ENCODE peak calls at places on chromosome 9, in ten cellular contexts. One of them, this sample, is unnamed.

GRCh38 chr9:88782931-88783451 is 208.3 kb upstream of the S1PR3 start:
- DNase-seq in skeletal muscle cell: no peak
- DNase-seq in aorta: no peak
- DNase-seq in HT1080: no peak
- DNase-seq in dorsolateral prefrontal cortex: no peak
- DNase-seq in cerebellum: no peak
- DNase-seq in psoas muscle: no peak
- DNase-seq in substantia nigra: no peak
- DNase-seq in HEK293T: no peak
- DNase-seq in activated T-helper 1 cell treated with anti-CD3 and anti-CD28 coated beads, Interleukin-12 subunit alpha, Interleukin-12 subunit beta, Interleukin-2, Interleukin-4 antibody, amounts not matched to agents 30 ng/mL and 10 ng/mL and 1 ng/mL, durations not matched to agents 14 hours and 24 hours and 36 hours: no peak
- DNase-seq in this sample: no peak

GRCh38 chr9:128246471-128246870 is 29.3 kb downstream of the GOLGA2 start:
- DNase-seq in skeletal muscle cell: no peak
- DNase-seq in aorta: no peak
- DNase-seq in HT1080: no peak
- DNase-seq in dorsolateral prefrontal cortex: no peak
- DNase-seq in cerebellum: no peak
- DNase-seq in psoas muscle: no peak
- DNase-seq in substantia nigra: no peak
- DNase-seq in HEK293T: no peak
- DNase-seq in activated T-helper 1 cell treated with anti-CD3 and anti-CD28 coated beads, Interleukin-12 subunit alpha, Interleukin-12 subunit beta, Interleukin-2, Interleukin-4 antibody, amounts not matched to agents 30 ng/mL and 10 ng/mL and 1 ng/mL, durations not matched to agents 14 hours and 24 hours and 36 hours: no peak
- DNase-seq in this sample: no peak

GRCh38 chr9:89631381-89631780 is 26.6 kb downstream of the GADD45G start:
- DNase-seq in skeletal muscle cell: no peak
- DNase-seq in aorta: no peak
- DNase-seq in HT1080: no peak
- DNase-seq in dorsolateral prefrontal cortex: peak; percentile 39
- DNase-seq in cerebellum: no peak
- DNase-seq in psoas muscle: no peak
- DNase-seq in substantia nigra: no peak
- DNase-seq in HEK293T: no peak
- DNase-seq in activated T-helper 1 cell treated with anti-CD3 and anti-CD28 coated beads, Interleukin-12 subunit alpha, Interleukin-12 subunit beta, Interleukin-2, Interleukin-4 antibody, amounts not matched to agents 30 ng/mL and 10 ng/mL and 1 ng/mL, durations not matched to agents 14 hours and 24 hours and 36 hours: no peak
- DNase-seq in this sample: no peak

GRCh38 chr9:78103971-78104433 is 72.4 kb upstream of the GNAQ start:
- DNase-seq in skeletal muscle cell: no peak
- DNase-seq in aorta: no peak
- DNase-seq in HT1080: no peak
- DNase-seq in dorsolateral prefrontal cortex: no peak
- DNase-seq in cerebellum: no peak
- DNase-seq in psoas muscle: no peak
- DNase-seq in substantia nigra: no peak
- DNase-seq in HEK293T: no peak
- DNase-seq in activated T-helper 1 cell treated with anti-CD3 and anti-CD28 coated beads, Interleukin-12 subunit alpha, Interleukin-12 subunit beta, Interleukin-2, Interleukin-4 antibody, amounts not matched to agents 30 ng/mL and 10 ng/mL and 1 ng/mL, durations not matched to agents 14 hours and 24 hours and 36 hours: peak; percentile 45
- DNase-seq in this sample: peak; percentile 54

GRCh38 chr9:112078432-112078831 is 96.7 kb downstream of the SUSD1 start:
- DNase-seq in skeletal muscle cell: no peak
- DNase-seq in aorta: no peak
- DNase-seq in HT1080: no peak
- DNase-seq in dorsolateral prefrontal cortex: no peak
- DNase-seq in cerebellum: no peak
- DNase-seq in psoas muscle: no peak
- DNase-seq in substantia nigra: no peak
- DNase-seq in HEK293T: no peak
- DNase-seq in activated T-helper 1 cell treated with anti-CD3 and anti-CD28 coated beads, Interleukin-12 subunit alpha, Interleukin-12 subunit beta, Interleukin-2, Interleukin-4 antibody, amounts not matched to agents 30 ng/mL and 10 ng/mL and 1 ng/mL, durations not matched to agents 14 hours and 24 hours and 36 hours: no peak
- DNase-seq in this sample: no peak

GRCh38 chr9:106934831-106935230 is 71.9 kb downstream of the ZNF462 start:
- DNase-seq in skeletal muscle cell: no peak
- DNase-seq in aorta: no peak
- DNase-seq in HT1080: no peak
- DNase-seq in dorsolateral prefrontal cortex: no peak
- DNase-seq in cerebellum: no peak
- DNase-seq in psoas muscle: no peak
- DNase-seq in substantia nigra: no peak
- DNase-seq in HEK293T: no peak
- DNase-seq in activated T-helper 1 cell treated with anti-CD3 and anti-CD28 coated beads, Interleukin-12 subunit alpha, Interleukin-12 subunit beta, Interleukin-2, Interleukin-4 antibody, amounts not matched to agents 30 ng/mL and 10 ng/mL and 1 ng/mL, durations not matched to agents 14 hours and 24 hours and 36 hours: no peak
- DNase-seq in this sample: no peak

GRCh38 chr9:23824241-23825142 is 1.5 kb downstream of the ELAVL2 start:
- DNase-seq in skeletal muscle cell: no peak
- DNase-seq in aorta: no peak
- DNase-seq in HT1080: no peak
- DNase-seq in dorsolateral prefrontal cortex: peak; percentile 60
- DNase-seq in cerebellum: peak; percentile 50
- DNase-seq in psoas muscle: peak; percentile 39
- DNase-seq in substantia nigra: no peak
- DNase-seq in HEK293T: no peak
- DNase-seq in activated T-helper 1 cell treated with anti-CD3 and anti-CD28 coated beads, Interleukin-12 subunit alpha, Interleukin-12 subunit beta, Interleukin-2, Interleukin-4 antibody, amounts not matched to agents 30 ng/mL and 10 ng/mL and 1 ng/mL, durations not matched to agents 14 hours and 24 hours and 36 hours: no peak
- DNase-seq in this sample: no peak

GRCh38 chr9:119736478-119737454 is 367.5 kb upstream of the BRINP1 start:
- DNase-seq in skeletal muscle cell: no peak
- DNase-seq in aorta: no peak
- DNase-seq in HT1080: no peak
- DNase-seq in dorsolateral prefrontal cortex: peak; percentile 63
- DNase-seq in cerebellum: no peak
- DNase-seq in psoas muscle: no peak
- DNase-seq in substantia nigra: no peak
- DNase-seq in HEK293T: no peak
- DNase-seq in activated T-helper 1 cell treated with anti-CD3 and anti-CD28 coated beads, Interleukin-12 subunit alpha, Interleukin-12 subunit beta, Interleukin-2, Interleukin-4 antibody, amounts not matched to agents 30 ng/mL and 10 ng/mL and 1 ng/mL, durations not matched to agents 14 hours and 24 hours and 36 hours: no peak
- DNase-seq in this sample: no peak

GRCh38 chr9:249025-249424 is 34.4 kb downstream of the DOCK8 start:
- DNase-seq in skeletal muscle cell: no peak
- DNase-seq in aorta: no peak
- DNase-seq in HT1080: peak; percentile 22
- DNase-seq in dorsolateral prefrontal cortex: no peak
- DNase-seq in cerebellum: no peak
- DNase-seq in psoas muscle: no peak
- DNase-seq in substantia nigra: no peak
- DNase-seq in HEK293T: no peak
- DNase-seq in activated T-helper 1 cell treated with anti-CD3 and anti-CD28 coated beads, Interleukin-12 subunit alpha, Interleukin-12 subunit beta, Interleukin-2, Interleukin-4 antibody, amounts not matched to agents 30 ng/mL and 10 ng/mL and 1 ng/mL, durations not matched to agents 14 hours and 24 hours and 36 hours: no peak
- DNase-seq in this sample: peak; percentile 16

GRCh38 chr9:36729902-36730301 is 157.2 kb downstream of the MELK start:
- DNase-seq in skeletal muscle cell: no peak
- DNase-seq in aorta: no peak
- DNase-seq in HT1080: peak; percentile 26
- DNase-seq in dorsolateral prefrontal cortex: no peak
- DNase-seq in cerebellum: no peak
- DNase-seq in psoas muscle: no peak
- DNase-seq in substantia nigra: no peak
- DNase-seq in HEK293T: no peak
- DNase-seq in activated T-helper 1 cell treated with anti-CD3 and anti-CD28 coated beads, Interleukin-12 subunit alpha, Interleukin-12 subunit beta, Interleukin-2, Interleukin-4 antibody, amounts not matched to agents 30 ng/mL and 10 ng/mL and 1 ng/mL, durations not matched to agents 14 hours and 24 hours and 36 hours: no peak
- DNase-seq in this sample: no peak

GRCh38 chr9:137446851-137447471 is 5.8 kb upstream of the ENTPD8 start:
- DNase-seq in skeletal muscle cell: no peak
- DNase-seq in aorta: peak; percentile 52
- DNase-seq in HT1080: no peak
- DNase-seq in dorsolateral prefrontal cortex: no peak
- DNase-seq in cerebellum: no peak
- DNase-seq in psoas muscle: peak; percentile 38
- DNase-seq in substantia nigra: no peak
- DNase-seq in HEK293T: no peak
- DNase-seq in activated T-helper 1 cell treated with anti-CD3 and anti-CD28 coated beads, Interleukin-12 subunit alpha, Interleukin-12 subunit beta, Interleukin-2, Interleukin-4 antibody, amounts not matched to agents 30 ng/mL and 10 ng/mL and 1 ng/mL, durations not matched to agents 14 hours and 24 hours and 36 hours: no peak
- DNase-seq in this sample: no peak

GRCh38 chr9:126417007-126417406 is 90.4 kb downstream of the MVB12B start:
- DNase-seq in skeletal muscle cell: no peak
- DNase-seq in aorta: no peak
- DNase-seq in HT1080: no peak
- DNase-seq in dorsolateral prefrontal cortex: no peak
- DNase-seq in cerebellum: no peak
- DNase-seq in psoas muscle: no peak
- DNase-seq in substantia nigra: no peak
- DNase-seq in HEK293T: no peak
- DNase-seq in activated T-helper 1 cell treated with anti-CD3 and anti-CD28 coated beads, Interleukin-12 subunit alpha, Interleukin-12 subunit beta, Interleukin-2, Interleukin-4 antibody, amounts not matched to agents 30 ng/mL and 10 ng/mL and 1 ng/mL, durations not matched to agents 14 hours and 24 hours and 36 hours: no peak
- DNase-seq in this sample: no peak

GRCh38 chr9:116857321-116857720 is 170.2 kb downstream of the TRIM32 start:
- DNase-seq in skeletal muscle cell: no peak
- DNase-seq in aorta: no peak
- DNase-seq in HT1080: no peak
- DNase-seq in dorsolateral prefrontal cortex: no peak
- DNase-seq in cerebellum: no peak
- DNase-seq in psoas muscle: no peak
- DNase-seq in substantia nigra: no peak
- DNase-seq in HEK293T: no peak
- DNase-seq in activated T-helper 1 cell treated with anti-CD3 and anti-CD28 coated beads, Interleukin-12 subunit alpha, Interleukin-12 subunit beta, Interleukin-2, Interleukin-4 antibody, amounts not matched to agents 30 ng/mL and 10 ng/mL and 1 ng/mL, durations not matched to agents 14 hours and 24 hours and 36 hours: no peak
- DNase-seq in this sample: no peak

GRCh38 chr9:136944094-136944518 is 432 bp downstream of the FBXW5 start:
- DNase-seq in skeletal muscle cell: no peak
- DNase-seq in aorta: no peak
- DNase-seq in HT1080: peak; percentile 32
- DNase-seq in dorsolateral prefrontal cortex: no peak
- DNase-seq in cerebellum: no peak
- DNase-seq in psoas muscle: no peak
- DNase-seq in substantia nigra: no peak
- DNase-seq in HEK293T: peak; percentile 62
- DNase-seq in activated T-helper 1 cell treated with anti-CD3 and anti-CD28 coated beads, Interleukin-12 subunit alpha, Interleukin-12 subunit beta, Interleukin-2, Interleukin-4 antibody, amounts not matched to agents 30 ng/mL and 10 ng/mL and 1 ng/mL, durations not matched to agents 14 hours and 24 hours and 36 hours: no peak
- DNase-seq in this sample: no peak

GRCh38 chr9:110078626-110079025 is 129.3 kb downstream of the C9orf152 start:
- DNase-seq in skeletal muscle cell: no peak
- DNase-seq in aorta: no peak
- DNase-seq in HT1080: no peak
- DNase-seq in dorsolateral prefrontal cortex: no peak
- DNase-seq in cerebellum: no peak
- DNase-seq in psoas muscle: no peak
- DNase-seq in substantia nigra: no peak
- DNase-seq in HEK293T: no peak
- DNase-seq in activated T-helper 1 cell treated with anti-CD3 and anti-CD28 coated beads, Interleukin-12 subunit alpha, Interleukin-12 subunit beta, Interleukin-2, Interleukin-4 antibody, amounts not matched to agents 30 ng/mL and 10 ng/mL and 1 ng/mL, durations not matched to agents 14 hours and 24 hours and 36 hours: no peak
- DNase-seq in this sample: no peak

GRCh38 chr9:71504636-71505035 is 263.7 kb downstream of the CEMIP2 start:
- DNase-seq in skeletal muscle cell: no peak
- DNase-seq in aorta: no peak
- DNase-seq in HT1080: peak; percentile 75
- DNase-seq in dorsolateral prefrontal cortex: no peak
- DNase-seq in cerebellum: no peak
- DNase-seq in psoas muscle: no peak
- DNase-seq in substantia nigra: no peak
- DNase-seq in HEK293T: no peak
- DNase-seq in activated T-helper 1 cell treated with anti-CD3 and anti-CD28 coated beads, Interleukin-12 subunit alpha, Interleukin-12 subunit beta, Interleukin-2, Interleukin-4 antibody, amounts not matched to agents 30 ng/mL and 10 ng/mL and 1 ng/mL, durations not matched to agents 14 hours and 24 hours and 36 hours: no peak
- DNase-seq in this sample: no peak

GRCh38 chr9:97109194-97109811 is 70.4 kb upstream of the CTSV start:
- DNase-seq in skeletal muscle cell: no peak
- DNase-seq in aorta: no peak
- DNase-seq in HT1080: peak; percentile 45
- DNase-seq in dorsolateral prefrontal cortex: no peak
- DNase-seq in cerebellum: no peak
- DNase-seq in psoas muscle: no peak
- DNase-seq in substantia nigra: peak; percentile 0
- DNase-seq in HEK293T: peak; percentile 45
- DNase-seq in activated T-helper 1 cell treated with anti-CD3 and anti-CD28 coated beads, Interleukin-12 subunit alpha, Interleukin-12 subunit beta, Interleukin-2, Interleukin-4 antibody, amounts not matched to agents 30 ng/mL and 10 ng/mL and 1 ng/mL, durations not matched to agents 14 hours and 24 hours and 36 hours: peak; percentile 8
- DNase-seq in this sample: no peak

GRCh38 chr9:137697832-137698231 is 79.0 kb downstream of the EHMT1 start:
- DNase-seq in skeletal muscle cell: no peak
- DNase-seq in aorta: no peak
- DNase-seq in HT1080: no peak
- DNase-seq in dorsolateral prefrontal cortex: no peak
- DNase-seq in cerebellum: no peak
- DNase-seq in psoas muscle: no peak
- DNase-seq in substantia nigra: no peak
- DNase-seq in HEK293T: no peak
- DNase-seq in activated T-helper 1 cell treated with anti-CD3 and anti-CD28 coated beads, Interleukin-12 subunit alpha, Interleukin-12 subunit beta, Interleukin-2, Interleukin-4 antibody, amounts not matched to agents 30 ng/mL and 10 ng/mL and 1 ng/mL, durations not matched to agents 14 hours and 24 hours and 36 hours: no peak
- DNase-seq in this sample: no peak

GRCh38 chr9:93198839-93199625 is 15.1 kb downstream of the WNK2 start:
- DNase-seq in skeletal muscle cell: no peak
- DNase-seq in aorta: no peak
- DNase-seq in HT1080: no peak
- DNase-seq in dorsolateral prefrontal cortex: peak; percentile 26
- DNase-seq in cerebellum: no peak
- DNase-seq in psoas muscle: peak; percentile 50
- DNase-seq in substantia nigra: no peak
- DNase-seq in HEK293T: no peak
- DNase-seq in activated T-helper 1 cell treated with anti-CD3 and anti-CD28 coated beads, Interleukin-12 subunit alpha, Interleukin-12 subunit beta, Interleukin-2, Interleukin-4 antibody, amounts not matched to agents 30 ng/mL and 10 ng/mL and 1 ng/mL, durations not matched to agents 14 hours and 24 hours and 36 hours: no peak
- DNase-seq in this sample: no peak

GRCh38 chr9:99579964-99580363 is 241.7 kb upstream of the NR4A3 start:
- DNase-seq in skeletal muscle cell: no peak
- DNase-seq in aorta: no peak
- DNase-seq in HT1080: no peak
- DNase-seq in dorsolateral prefrontal cortex: no peak
- DNase-seq in cerebellum: no peak
- DNase-seq in psoas muscle: no peak
- DNase-seq in substantia nigra: no peak
- DNase-seq in HEK293T: no peak
- DNase-seq in activated T-helper 1 cell treated with anti-CD3 and anti-CD28 coated beads, Interleukin-12 subunit alpha, Interleukin-12 subunit beta, Interleukin-2, Interleukin-4 antibody, amounts not matched to agents 30 ng/mL and 10 ng/mL and 1 ng/mL, durations not matched to agents 14 hours and 24 hours and 36 hours: no peak
- DNase-seq in this sample: no peak

GRCh38 chr9:130233587-130233945 is 32.0 kb upstream of the HMCN2 start:
- DNase-seq in skeletal muscle cell: no peak
- DNase-seq in aorta: peak; percentile 30
- DNase-seq in HT1080: no peak
- DNase-seq in dorsolateral prefrontal cortex: no peak
- DNase-seq in cerebellum: no peak
- DNase-seq in psoas muscle: peak; percentile 23
- DNase-seq in substantia nigra: no peak
- DNase-seq in HEK293T: no peak
- DNase-seq in activated T-helper 1 cell treated with anti-CD3 and anti-CD28 coated beads, Interleukin-12 subunit alpha, Interleukin-12 subunit beta, Interleukin-2, Interleukin-4 antibody, amounts not matched to agents 30 ng/mL and 10 ng/mL and 1 ng/mL, durations not matched to agents 14 hours and 24 hours and 36 hours: no peak
- DNase-seq in this sample: no peak

GRCh38 chr9:137141050-137141810 is 2.3 kb downstream of the GRIN1 start:
- DNase-seq in skeletal muscle cell: no peak
- DNase-seq in aorta: no peak
- DNase-seq in HT1080: no peak
- DNase-seq in dorsolateral prefrontal cortex: no peak
- DNase-seq in cerebellum: no peak
- DNase-seq in psoas muscle: no peak
- DNase-seq in substantia nigra: no peak
- DNase-seq in HEK293T: no peak
- DNase-seq in activated T-helper 1 cell treated with anti-CD3 and anti-CD28 coated beads, Interleukin-12 subunit alpha, Interleukin-12 subunit beta, Interleukin-2, Interleukin-4 antibody, amounts not matched to agents 30 ng/mL and 10 ng/mL and 1 ng/mL, durations not matched to agents 14 hours and 24 hours and 36 hours: no peak
- DNase-seq in this sample: no peak

GRCh38 chr9:97396256-97396655 is 15.6 kb upstream of the TDRD7 start:
- DNase-seq in skeletal muscle cell: no peak
- DNase-seq in aorta: no peak
- DNase-seq in HT1080: no peak
- DNase-seq in dorsolateral prefrontal cortex: no peak
- DNase-seq in cerebellum: no peak
- DNase-seq in psoas muscle: no peak
- DNase-seq in substantia nigra: no peak
- DNase-seq in HEK293T: no peak
- DNase-seq in activated T-helper 1 cell treated with anti-CD3 and anti-CD28 coated beads, Interleukin-12 subunit alpha, Interleukin-12 subunit beta, Interleukin-2, Interleukin-4 antibody, amounts not matched to agents 30 ng/mL and 10 ng/mL and 1 ng/mL, durations not matched to agents 14 hours and 24 hours and 36 hours: no peak
- DNase-seq in this sample: no peak

GRCh38 chr9:76761448-76761847 is 2.8 kb upstream of the PCA3 start:
- DNase-seq in skeletal muscle cell: no peak
- DNase-seq in aorta: no peak
- DNase-seq in HT1080: no peak
- DNase-seq in dorsolateral prefrontal cortex: no peak
- DNase-seq in cerebellum: no peak
- DNase-seq in psoas muscle: no peak
- DNase-seq in substantia nigra: no peak
- DNase-seq in HEK293T: no peak
- DNase-seq in activated T-helper 1 cell treated with anti-CD3 and anti-CD28 coated beads, Interleukin-12 subunit alpha, Interleukin-12 subunit beta, Interleukin-2, Interleukin-4 antibody, amounts not matched to agents 30 ng/mL and 10 ng/mL and 1 ng/mL, durations not matched to agents 14 hours and 24 hours and 36 hours: no peak
- DNase-seq in this sample: no peak

GRCh38 chr9:95079461-95079860 is 238.0 kb downstream of the FANCC start:
- DNase-seq in skeletal muscle cell: no peak
- DNase-seq in aorta: no peak
- DNase-seq in HT1080: no peak
- DNase-seq in dorsolateral prefrontal cortex: no peak
- DNase-seq in cerebellum: no peak
- DNase-seq in psoas muscle: no peak
- DNase-seq in substantia nigra: no peak
- DNase-seq in HEK293T: no peak
- DNase-seq in activated T-helper 1 cell treated with anti-CD3 and anti-CD28 coated beads, Interleukin-12 subunit alpha, Interleukin-12 subunit beta, Interleukin-2, Interleukin-4 antibody, amounts not matched to agents 30 ng/mL and 10 ng/mL and 1 ng/mL, durations not matched to agents 14 hours and 24 hours and 36 hours: no peak
- DNase-seq in this sample: no peak

GRCh38 chr9:136840877-136841645 is 1.2 kb upstream of the AJM1 start:
- DNase-seq in skeletal muscle cell: no peak
- DNase-seq in aorta: no peak
- DNase-seq in HT1080: peak; percentile 60
- DNase-seq in dorsolateral prefrontal cortex: peak; percentile 92
- DNase-seq in cerebellum: no peak
- DNase-seq in psoas muscle: peak; percentile 72
- DNase-seq in substantia nigra: peak; percentile 46
- DNase-seq in HEK293T: no peak
- DNase-seq in activated T-helper 1 cell treated with anti-CD3 and anti-CD28 coated beads, Interleukin-12 subunit alpha, Interleukin-12 subunit beta, Interleukin-2, Interleukin-4 antibody, amounts not matched to agents 30 ng/mL and 10 ng/mL and 1 ng/mL, durations not matched to agents 14 hours and 24 hours and 36 hours: no peak
- DNase-seq in this sample: no peak

GRCh38 chr9:114278356-114278755 is 44.5 kb upstream of the ORM1 start:
- DNase-seq in skeletal muscle cell: no peak
- DNase-seq in aorta: no peak
- DNase-seq in HT1080: no peak
- DNase-seq in dorsolateral prefrontal cortex: no peak
- DNase-seq in cerebellum: no peak
- DNase-seq in psoas muscle: peak; percentile 3
- DNase-seq in substantia nigra: no peak
- DNase-seq in HEK293T: no peak
- DNase-seq in activated T-helper 1 cell treated with anti-CD3 and anti-CD28 coated beads, Interleukin-12 subunit alpha, Interleukin-12 subunit beta, Interleukin-2, Interleukin-4 antibody, amounts not matched to agents 30 ng/mL and 10 ng/mL and 1 ng/mL, durations not matched to agents 14 hours and 24 hours and 36 hours: no peak
- DNase-seq in this sample: no peak

GRCh38 chr9:111598730-111599091 is 736 bp downstream of the PTGR1 start:
- DNase-seq in skeletal muscle cell: peak; percentile 35
- DNase-seq in aorta: peak; percentile 58
- DNase-seq in HT1080: no peak
- DNase-seq in dorsolateral prefrontal cortex: no peak
- DNase-seq in cerebellum: peak; percentile 5
- DNase-seq in psoas muscle: peak; percentile 77
- DNase-seq in substantia nigra: no peak
- DNase-seq in HEK293T: no peak
- DNase-seq in activated T-helper 1 cell treated with anti-CD3 and anti-CD28 coated beads, Interleukin-12 subunit alpha, Interleukin-12 subunit beta, Interleukin-2, Interleukin-4 antibody, amounts not matched to agents 30 ng/mL and 10 ng/mL and 1 ng/mL, durations not matched to agents 14 hours and 24 hours and 36 hours: no peak
- DNase-seq in this sample: no peak